ENCODE peak calls at places on chromosomes 6 and 20, in nine cellular contexts. W, G, X, C, F, E, Z, L and Q are unnamed samples.

GRCh38 chr20:51735728-51736600 is 32.2 kb downstream of the ATP9A start:
- DNase-seq in Z (no peak), W (no peak), E (no peak), L (no peak), F (no peak), C (no peak), X (no peak), G (no peak), Q (no peak)

GRCh38 chr6:134217110-134217509 is 100.8 kb downstream of the SGK1 start:
- DNase-seq in G (no peak), X (no peak), C (no peak), L (peak), W (no peak), Z (no peak), E (no peak), F (no peak), Q (no peak)

GRCh38 chr6:119348308-119349040 is 1.1 kb downstream of the MAN1A1 start:
- DNase-seq in X (peak), C (peak), W (peak), L (peak), E (peak), Z (peak), G (no peak), F (peak), Q (peak)

GRCh38 chr20:15188415-15188814 is 851.0 kb upstream of the FLRT3 start:
- DNase-seq in X (no peak), L (no peak), W (no peak), Z (no peak), G (no peak), F (no peak), E (no peak), C (no peak), Q (no peak)

GRCh38 chr6:13354331-13355042 is 26.1 kb upstream of the TBC1D7 start:
- DNase-seq in C (no peak), E (no peak), X (no peak), W (peak), G (no peak), L (peak), Z (no peak), F (no peak), Q (peak)

GRCh38 chr6:150233797-150234399 is 91.1 kb downstream of the PPP1R14C start:
- DNase-seq in Z (no peak), L (no peak), G (no peak), X (no peak), F (no peak), W (no peak), E (no peak), C (no peak), Q (no peak)

GRCh38 chr6:45422541-45423110 is 44.9 kb upstream of the SUPT3H start:
- DNase-seq in Z (no peak), F (peak), L (peak), W (peak), E (peak), G (peak), X (peak), C (no peak), Q (no peak)

GRCh38 chr6:42313941-42314570 is 96.4 kb upstream of the MRPS10 start:
- DNase-seq in C (no peak), W (no peak), L (peak), E (no peak), X (no peak), Z (no peak), F (no peak), G (no peak), Q (no peak)

GRCh38 chr6:42963855-42964605 is 3.5 kb downstream of the GNMT start:
- DNase-seq in G (no peak), Z (no peak), E (peak), L (peak), F (peak), C (peak), X (peak), W (peak), Q (peak)

GRCh38 chr20:41163821-41164220 is 26.5 kb downstream of the PLCG1 start:
- DNase-seq in C (no peak), G (no peak), Z (no peak), F (no peak), X (no peak), W (no peak), L (no peak), E (no peak), Q (no peak)

GRCh38 chr6:31041372-31041974 is 31.2 kb downstream of the MUC22 start:
- DNase-seq in L (no peak), C (no peak), Z (no peak), F (no peak), E (peak), G (no peak), W (no peak), X (no peak), Q (no peak)